ENCODE peak calls at places on chromosome 10, in nine cellular contexts. Y, C, G, E, I, D, W, U and V are unnamed samples.

GRCh38 chr10:69864321-69864720 is 62.6 kb downstream of the COL13A1 start:
- DNase-seq in I (peak; percentile 70), E (peak; percentile 66), G (peak; percentile 93), U (peak; percentile 81), W (no peak), D (no peak), C (peak; percentile 78), Y (no peak), V (peak; percentile 86)

GRCh38 chr10:116002735-116003134 is 270.3 kb downstream of the GFRA1 start:
- DNase-seq in G (no peak), C (no peak), Y (no peak), W (no peak), I (no peak), E (no peak), U (no peak), D (no peak), V (no peak)

GRCh38 chr10:8229153-8229552 is 174.7 kb downstream of the GATA3 start:
- DNase-seq in D (no peak), W (no peak), I (no peak), Y (no peak), E (no peak), C (no peak), U (no peak), G (no peak), V (no peak)

GRCh38 chr10:62341419-62341818 is 32.8 kb upstream of the ZNF365 start:
- DNase-seq in I (peak; percentile 3), D (no peak), E (no peak), W (no peak), C (no peak), Y (no peak), G (no peak), U (no peak), V (no peak)

GRCh38 chr10:110600487-110601101 is 33.1 kb downstream of the SMC3 start:
- DNase-seq in Y (peak; percentile 27), E (peak; percentile 23), U (peak; percentile 80), G (peak; percentile 71), W (no peak), C (peak; percentile 20), D (peak; percentile 38), I (peak; percentile 76), V (peak; percentile 65)

GRCh38 chr10:96642973-96643372 is 56.2 kb upstream of the TM9SF3 start:
- DNase-seq in U (no peak), E (no peak), Y (no peak), G (peak; percentile 31), C (no peak), I (no peak), W (peak; percentile 70), D (peak; percentile 39), V (peak; percentile 37)

GRCh38 chr10:6203331-6204062 is 765 bp downstream of the PFKFB3 start:
- DNase-seq in G (peak; percentile 47), W (peak; percentile 79), U (peak; percentile 66), E (peak; percentile 53), D (peak; percentile 66), Y (peak; percentile 55), I (peak; percentile 50), C (no peak), V (no peak)

GRCh38 chr10:12594448-12594944 is 245.1 kb downstream of the CAMK1D start:
- DNase-seq in C (no peak), E (no peak), Y (no peak), G (no peak), I (no peak), U (no peak), D (no peak), W (no peak), V (no peak)

GRCh38 chr10:122703483-122704448 is 4.1 kb upstream of the C10orf120 start:
- DNase-seq in G (peak; percentile 35), W (peak; percentile 72), C (peak; percentile 21), U (peak; percentile 72), I (peak; percentile 43), D (peak; percentile 78), E (peak; percentile 90), Y (peak; percentile 84), V (peak; percentile 52)

GRCh38 chr10:110487411-110488123 is 10.1 kb upstream of the DUSP5 start:
- DNase-seq in C (no peak), U (no peak), I (no peak), E (peak; percentile 69), G (peak; percentile 55), D (no peak), Y (no peak), W (no peak), V (no peak)

GRCh38 chr10:121684276-121684675 is 86.0 kb upstream of the FGFR2 start:
- DNase-seq in I (peak; percentile 4), U (peak; percentile 44), C (peak; percentile 8), W (no peak), G (no peak), D (no peak), E (no peak), Y (no peak), V (no peak)

GRCh38 chr10:97708167-97708566 is 5.4 kb upstream of the MARVELD1 start:
- DNase-seq in I (no peak), Y (no peak), W (no peak), G (no peak), E (no peak), C (no peak), U (no peak), D (no peak), V (no peak)

GRCh38 chr10:97711640-97712267 is 1.8 kb upstream of the MARVELD1 start:
- DNase-seq in D (no peak), Y (no peak), W (no peak), C (no peak), U (no peak), I (no peak), E (no peak), G (no peak), V (no peak)

GRCh38 chr10:97707134-97707861 is 6.2 kb upstream of the MARVELD1 start:
- DNase-seq in Y (no peak), C (no peak), D (no peak), I (no peak), G (no peak), E (no peak), U (no peak), W (no peak), V (no peak)

GRCh38 chr10:97708976-97709745 is 4.4 kb upstream of the MARVELD1 start:
- DNase-seq in I (peak; percentile 85), D (peak; percentile 62), Y (peak; percentile 57), G (peak; percentile 88), U (peak; percentile 92), C (peak; percentile 67), E (no peak), W (peak; percentile 91), V (peak; percentile 83)

GRCh38 chr10:97709746-97710078 is 3.8 kb upstream of the MARVELD1 start:
- DNase-seq in W (no peak), U (no peak), E (no peak), I (no peak), C (no peak), D (no peak), Y (no peak), G (no peak), V (no peak)
- TF ChIP-seq CTCF in W (no peak), U (no peak), E (peak; percentile 29), I (no peak), C (no peak), D (peak; percentile 4), Y (no peak), G (no peak), V (no peak)

DNA sequence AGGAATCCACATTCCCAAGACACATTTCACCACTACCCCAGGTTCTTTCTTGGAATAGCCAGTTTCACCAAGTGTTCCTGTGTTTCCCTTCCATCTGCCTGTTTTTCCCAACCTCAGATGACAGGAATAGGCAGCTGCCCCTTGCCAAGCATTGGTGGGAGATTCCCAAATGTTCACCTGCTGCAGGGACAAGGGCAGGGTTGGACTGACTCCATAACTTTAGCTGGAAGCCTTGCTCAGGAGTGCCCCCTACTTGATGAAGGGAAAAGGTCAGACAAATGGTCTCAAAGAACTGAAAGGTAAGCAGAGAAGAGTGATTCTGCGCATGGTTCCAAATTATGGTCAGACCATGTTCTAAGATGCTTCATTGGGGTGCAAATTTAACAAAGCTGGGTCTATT is 45.1 kb upstream of the LYZL1 start:
- DNase-seq in C (no peak), Y (no peak), E (no peak), D (no peak), U (no peak), I (no peak), G (no peak), W (no peak), V (no peak)
- TF ChIP-seq CTCF in C (peak; percentile 43), Y (peak; percentile 31), E (no peak), D (peak; percentile 39), U (peak; percentile 57), I (peak; percentile 30), G (peak; percentile 32), W (no peak), V (peak; percentile 58)

GRCh38 chr10:75429159-75429827 is 2.1 kb upstream of the LRMDA start:
- DNase-seq in W (no peak), U (no peak), D (no peak), I (no peak), E (no peak), G (no peak), C (no peak), Y (no peak), V (no peak)

GRCh38 chr10:75430000-75430763 is 1.2 kb upstream of the LRMDA start:
- DNase-seq in W (peak; percentile 75), D (peak; percentile 32), C (no peak), Y (peak; percentile 38), U (peak; percentile 26), I (no peak), E (peak; percentile 86), G (no peak), V (no peak)

GRCh38 chr10:75426880-75427279 is 4.5 kb upstream of the LRMDA start:
- DNase-seq in Y (no peak), G (no peak), U (no peak), W (no peak), I (no peak), D (no peak), E (no peak), C (no peak), V (no peak)

GRCh38 chr10:75431180-75432111 is at the start of gene LRMDA:
- DNase-seq in G (no peak), W (peak; percentile 79), D (no peak), U (peak; percentile 22), E (peak; percentile 16), I (no peak), C (no peak), Y (peak; percentile 46), V (no peak)

DNA sequence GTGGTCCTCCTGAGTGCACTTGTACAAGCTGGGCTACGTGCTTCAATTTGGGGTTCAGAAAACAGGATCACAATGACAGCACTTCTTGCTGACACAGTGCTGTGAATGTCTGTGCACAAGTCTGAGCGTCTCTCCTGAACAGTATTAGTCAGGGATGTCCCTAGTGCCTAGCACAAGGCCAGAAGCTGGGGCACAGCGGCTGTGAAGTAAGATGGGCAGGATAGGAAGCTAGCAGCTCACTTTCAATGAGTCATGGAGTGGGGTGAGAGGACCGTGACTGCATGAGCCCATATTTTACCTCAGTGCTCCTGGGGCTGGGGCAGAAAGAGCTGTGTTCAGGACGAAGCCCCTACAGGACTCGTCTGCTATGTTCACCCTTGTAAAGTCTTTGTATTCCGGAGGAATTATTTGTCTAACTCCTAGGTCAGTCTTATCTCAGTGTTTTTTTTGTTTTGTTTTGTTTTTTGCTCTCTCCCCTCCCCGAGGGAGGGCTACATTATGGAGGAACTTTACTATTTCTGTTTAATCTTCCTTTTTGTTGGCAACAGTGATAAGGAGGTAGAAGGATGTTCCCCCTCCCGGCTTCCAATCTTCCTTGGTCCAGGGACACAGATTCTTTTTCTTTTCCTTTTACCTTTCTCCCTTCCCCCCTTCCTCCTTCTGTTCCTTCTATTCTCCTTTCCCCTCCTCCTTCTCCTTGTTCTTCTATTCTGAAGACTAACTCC is 2.8 kb upstream of the LRMDA start:
- DNase-seq in G (peak; percentile 15), U (no peak), W (no peak), I (no peak), C (no peak), Y (peak; percentile 78), D (no peak), E (peak; percentile 85), V (peak; percentile 16)
- TF ChIP-seq CTCF in G (no peak), U (no peak), W (no peak), I (no peak), C (no peak), Y (no peak), D (no peak), E (no peak), V (peak; percentile 8)

GRCh38 chr10:71459513-71459912 is 62.8 kb downstream of the CDH23 start:
- DNase-seq in Y (no peak), U (no peak), I (no peak), W (no peak), D (no peak), C (no peak), G (no peak), E (no peak), V (no peak)
- TF ChIP-seq CTCF in Y (no peak), U (no peak), I (no peak), W (no peak), D (no peak), C (no peak), G (no peak), E (no peak), V (no peak)